ENCODE peak calls at places on chromosomes 7 and 10, in nine cellular contexts. T is stimulated activated naive CD8-positive, alpha-beta T cell treated with anti-CD3 and anti-CD28 coated beads, Interleukin-15, amount 100 ng/mL, for 72 hours; Q is upper lobe of left lung; E is kidney glomerular epithelial cell; X is left cardiac atrium; P is heart left ventricle; B is sigmoid colon; N is Calu3; O is lung microvascular endothelial cell. D is an unnamed sample.

GRCh38 chr10:86758231-86759072 is 2.0 kb downstream of the BMPR1A start:
- DNase-seq in T (no peak), Q (no peak), E (peak), X (no peak), P (no peak), B (no peak), N (no peak), O (no peak), D (peak)

GRCh38 chr7:141290951-141291350 is 217.1 kb downstream of the TMEM178B start:
- DNase-seq in T (no peak), Q (no peak), E (no peak), X (no peak), P (no peak), B (no peak), N (no peak), O (no peak), D (no peak)

GRCh38 chr10:88466786-88467185 is 116.3 kb downstream of the RNLS start:
- DNase-seq in T (no peak), Q (no peak), E (no peak), X (no peak), P (no peak), B (no peak), N (no peak), O (no peak), D (no peak)

GRCh38 chr10:107583974-107584373 is 419.5 kb upstream of the SORCS1 start:
- DNase-seq in T (no peak), Q (no peak), E (no peak), X (no peak), P (no peak), B (no peak), N (no peak), O (no peak), D (no peak)

GRCh38 chr10:48504141-48504885 is 100.6 kb downstream of the ARHGAP22 start:
- DNase-seq in T (no peak), Q (no peak), E (no peak), X (no peak), P (no peak), B (peak), N (no peak), O (no peak), D (no peak)

GRCh38 chr10:62817763-62818425 is 1.7 kb upstream of the EGR2 start:
- DNase-seq in T (peak), Q (peak), E (peak), X (peak), P (peak), B (peak), N (peak), O (peak), D (peak)

GRCh38 chr7:1912472-1913289 is 242.6 kb downstream of the ELFN1 start:
- DNase-seq in T (no peak), Q (peak), E (peak), X (no peak), P (peak), B (no peak), N (no peak), O (no peak), D (peak)

GRCh38 chr7:947391-948210 is 6.9 kb downstream of the ADAP1 start:
- DNase-seq in T (no peak), Q (peak), E (no peak), X (peak), P (peak), B (peak), N (peak), O (no peak), D (no peak)

GRCh38 chr7:73615886-73616285 is 8.4 kb downstream of the MLXIPL start:
- DNase-seq in T (no peak), Q (no peak), E (no peak), X (no peak), P (no peak), B (no peak), N (no peak), O (no peak), D (no peak)

GRCh38 chr10:103800789-103801540 is 54.4 kb downstream of the SH3PXD2A start:
- DNase-seq in T (peak), Q (no peak), E (no peak), X (no peak), P (no peak), B (no peak), N (no peak), O (no peak), D (no peak)

GRCh38 chr10:48503293-48503911 is 101.5 kb downstream of the ARHGAP22 start:
- DNase-seq in T (no peak), Q (no peak), E (no peak), X (no peak), P (no peak), B (no peak), N (no peak), O (no peak), D (no peak)

GRCh38 chr7:147711429-147711828 is 879.1 kb upstream of the C7orf33 start:
- DNase-seq in T (no peak), Q (no peak), E (no peak), X (no peak), P (no peak), B (no peak), N (no peak), O (no peak), D (no peak)

GRCh38 chr10:5611899-5612680 is 54.3 kb downstream of the ASB13 start:
- DNase-seq in T (no peak), Q (no peak), E (no peak), X (no peak), P (no peak), B (no peak), N (peak), O (no peak), D (peak)

GRCh38 chr10:57222603-57223002 is 861.5 kb upstream of the ZWINT start:
- DNase-seq in T (no peak), Q (no peak), E (no peak), X (no peak), P (no peak), B (no peak), N (no peak), O (no peak), D (no peak)

GRCh38 chr7:71419546-71420337 is 287.8 kb downstream of the GALNT17 start:
- DNase-seq in T (no peak), Q (no peak), E (no peak), X (no peak), P (no peak), B (no peak), N (no peak), O (no peak), D (no peak)

GRCh38 chr7:42247301-42247700 is 10.3 kb upstream of the GLI3 start:
- DNase-seq in T (no peak), Q (no peak), E (peak), X (no peak), P (no peak), B (no peak), N (no peak), O (no peak), D (peak)

GRCh38 chr10:124709862-124710261 is 34.3 kb downstream of the FAM53B start:
- DNase-seq in T (no peak), Q (peak), E (no peak), X (no peak), P (peak), B (no peak), N (peak), O (no peak), D (no peak)

GRCh38 chr10:317219-317868 is 182.1 kb downstream of the ZMYND11 start:
- DNase-seq in T (peak), Q (no peak), E (peak), X (peak), P (peak), B (no peak), N (no peak), O (no peak), D (peak)

D was measured in kidney tubule cell.